ENCODE peak calls at places on chromosome 11, in ten cellular contexts. X is germinal center; T is dorsolateral prefrontal cortex; K is A549; H is tibial artery; M is activated T-cell treated with anti-CD3 and anti-CD28 coated beads for 1 hour; J is astrocyte; I is AG10803; S is activated CD4-positive, alpha-beta T cell treated with anti-CD3 and anti-CD28 coated beads for 48 hours; G is naive B cell. F is an unnamed sample.

GRCh38 chr11:84261707-84262106 is 975.5 kb upstream of the CCDC90B start:
- DNase-seq in X (no peak), T (peak), K (no peak), H (no peak), M (no peak), J (no peak), I (no peak), S (no peak), G (no peak), F (no peak)

GRCh38 chr11:69452589-69452988 is 28.9 kb upstream of the LINC01488 start:
- DNase-seq in X (no peak), T (no peak), K (no peak), H (no peak), M (no peak), J (no peak), I (no peak), S (no peak), G (no peak), F (no peak)

GRCh38 chr11:115739878-115740277 is 235.7 kb upstream of the CADM1 start:
- DNase-seq in X (no peak), T (no peak), K (no peak), H (no peak), M (no peak), J (no peak), I (no peak), S (no peak), G (no peak), F (no peak)

GRCh38 chr11:34791725-34792124 is 124.5 kb downstream of the APIP start:
- DNase-seq in X (no peak), T (no peak), K (no peak), H (no peak), M (no peak), J (no peak), I (no peak), S (no peak), G (no peak), F (no peak)

GRCh38 chr11:27720277-27720830 is 20.1 kb upstream of the BDNF start:
- DNase-seq in X (no peak), T (no peak), K (peak), H (no peak), M (no peak), J (no peak), I (no peak), S (peak), G (no peak), F (no peak)

GRCh38 chr11:121487191-121487590 is 34.4 kb upstream of the SORL1-AS1 start:
- DNase-seq in X (no peak), T (no peak), K (no peak), H (no peak), M (no peak), J (no peak), I (no peak), S (no peak), G (no peak), F (no peak)

GRCh38 chr11:121873770-121874169 is 242.2 kb downstream of the BLID start:
- DNase-seq in X (no peak), T (no peak), K (no peak), H (no peak), M (no peak), J (no peak), I (no peak), S (no peak), G (no peak), F (no peak)

GRCh38 chr11:116901211-116901610 is 63.8 kb upstream of the APOA1 start:
- DNase-seq in X (no peak), T (no peak), K (no peak), H (no peak), M (no peak), J (no peak), I (no peak), S (no peak), G (no peak), F (no peak)

GRCh38 chr11:67312187-67313021 is 9.1 kb downstream of the SSH3 start:
- DNase-seq in X (no peak), T (no peak), K (no peak), H (no peak), M (peak), J (no peak), I (no peak), S (peak), G (no peak), F (no peak)

GRCh38 chr11:121451982-121452608 is at the start of gene SORL1:
- DNase-seq in X (peak), T (peak), K (peak), H (peak), M (peak), J (peak), I (peak), S (peak), G (peak), F (no peak)

GRCh38 chr11:9861860-9862725 is 198.2 kb downstream of the SWAP70 start:
- DNase-seq in X (peak), T (peak), K (peak), H (peak), M (peak), J (peak), I (peak), S (peak), G (peak), F (no peak)

GRCh38 chr11:124757320-124757719 is 4.8 kb downstream of the ESAM start:
- DNase-seq in X (no peak), T (no peak), K (no peak), H (no peak), M (no peak), J (no peak), I (no peak), S (no peak), G (no peak), F (no peak)

GRCh38 chr11:68216171-68216938 is 3.3 kb upstream of the KMT5B start:
- DNase-seq in X (no peak), T (no peak), K (no peak), H (no peak), M (no peak), J (no peak), I (no peak), S (no peak), G (no peak), F (no peak)

GRCh38 chr11:94734563-94735275 is 33.4 kb upstream of the AMOTL1 start:
- DNase-seq in X (no peak), T (no peak), K (no peak), H (no peak), M (no peak), J (no peak), I (no peak), S (no peak), G (no peak), F (no peak)

GRCh38 chr11:125724125-125724524 is 22.0 kb upstream of the PATE1 start:
- DNase-seq in X (no peak), T (no peak), K (no peak), H (no peak), M (no peak), J (peak), I (peak), S (no peak), G (no peak), F (no peak)

GRCh38 chr11:68148882-68149281 is 27.7 kb upstream of the CHKA start:
- DNase-seq in X (no peak), T (no peak), K (no peak), H (no peak), M (no peak), J (no peak), I (no peak), S (no peak), G (no peak), F (no peak)

GRCh38 chr11:334264-335033 is 13.8 kb upstream of the IFITM3 start:
- DNase-seq in X (no peak), T (no peak), K (no peak), H (no peak), M (no peak), J (peak), I (no peak), S (no peak), G (no peak), F (no peak)

GRCh38 chr11:12319734-12320387 is 57.5 kb upstream of the PARVA start:
- DNase-seq in X (no peak), T (no peak), K (no peak), H (no peak), M (no peak), J (no peak), I (no peak), S (no peak), G (no peak), F (no peak)

GRCh38 chr11:47002366-47002765 is 65.8 kb downstream of the CSTPP1 start:
- DNase-seq in X (no peak), T (no peak), K (no peak), H (no peak), M (no peak), J (no peak), I (no peak), S (no peak), G (no peak), F (no peak)

GRCh38 chr11:122075016-122075415 is 41.0 kb downstream of the BLID start:
- DNase-seq in X (no peak), T (no peak), K (no peak), H (no peak), M (no peak), J (no peak), I (no peak), S (no peak), G (no peak), F (no peak)

GRCh38 chr11:65417702-65418430 is 4.7 kb upstream of the NEAT1 start:
- DNase-seq in X (peak), T (no peak), K (no peak), H (peak), M (no peak), J (no peak), I (peak), S (peak), G (peak), F (no peak)

GRCh38 chr11:64759131-64759721 is 548 bp downstream of the PYGM start:
- DNase-seq in X (no peak), T (no peak), K (no peak), H (peak), M (no peak), J (no peak), I (no peak), S (no peak), G (no peak), F (no peak)

GRCh38 chr11:1230456-1231395 is 7.9 kb downstream of the MUC5B start:
- DNase-seq in X (no peak), T (no peak), K (no peak), H (no peak), M (no peak), J (no peak), I (no peak), S (no peak), G (no peak), F (no peak)

GRCh38 chr11:118142809-118143208 is 9.8 kb downstream of the SCN4B start:
- DNase-seq in X (no peak), T (no peak), K (no peak), H (peak), M (no peak), J (no peak), I (no peak), S (peak), G (no peak), F (no peak)

GRCh38 chr11:21814169-21814568 is 378.7 kb upstream of the ANO5 start:
- DNase-seq in X (no peak), T (no peak), K (no peak), H (no peak), M (no peak), J (peak), I (no peak), S (no peak), G (no peak), F (no peak)

GRCh38 chr11:105609832-105610781 is at the start of gene GRIA4:
- DNase-seq in X (no peak), T (peak), K (no peak), H (peak), M (no peak), J (peak), I (peak), S (peak), G (no peak), F (no peak)

GRCh38 chr11:1771273-1771672 is 7.5 kb upstream of the CTSD start:
- DNase-seq in X (no peak), T (no peak), K (no peak), H (no peak), M (no peak), J (no peak), I (no peak), S (no peak), G (no peak), F (no peak)

GRCh38 chr11:32706985-32707736 is 87.3 kb downstream of the CCDC73 start:
- DNase-seq in X (no peak), T (no peak), K (peak), H (no peak), M (no peak), J (peak), I (peak), S (no peak), G (no peak), F (no peak)